ENCODE peak calls at places on chromosomes 6 and 20, in five cellular contexts. C is NCI-H1436; O is stimulated activated CD4-positive, alpha-beta T cell treated with anti-CD3 and anti-CD28 coated beads, Interleukin-2, amount 100 ng/mL, for 4 hours; Z is activated CD4-positive, alpha-beta T cell treated with anti-CD3 and anti-CD28 coated beads for 36 hours; Q is HCEC 1CT. N is an unnamed sample.

GRCh38 chr6:36387440-36388303 is at the start of gene ETV7:
- DNase-seq in C (peak; percentile 15), O (peak; percentile 74), Z (peak; percentile 67), Q (no peak), N (peak; percentile 49)

GRCh38 chr20:5513975-5514516 is 197.3 kb upstream of the PROKR2 start:
- DNase-seq in Q (peak; percentile 57), C (no peak), Z (no peak), O (no peak), N (no peak)

GRCh38 chr6:1525364-1526038 is 84.2 kb upstream of the FOXC1 start:
- DNase-seq in Z (peak; percentile 20), C (no peak), O (no peak), Q (no peak), N (no peak)

GRCh38 chr6:162313922-162314660 is 413.5 kb downstream of the PRKN start:
- DNase-seq in O (no peak), C (no peak), Z (no peak), Q (no peak), N (no peak)

GRCh38 chr6:10441004-10441654 is 26.3 kb upstream of the TFAP2A start:
- DNase-seq in Z (no peak), Q (peak; percentile 96), O (no peak), C (no peak), N (no peak)

GRCh38 chr6:12289655-12290489 is at the start of gene EDN1:
- DNase-seq in O (peak; percentile 15), Q (peak; percentile 89), C (peak; percentile 40), Z (peak; percentile 82), N (peak; percentile 73)

GRCh38 chr6:51765230-51765629 is 322.2 kb downstream of the PKHD1 start:
- DNase-seq in Z (no peak), O (no peak), Q (no peak), C (no peak), N (no peak)

GRCh38 chr6:34082348-34082747 is 63.5 kb downstream of the GRM4 start:
- DNase-seq in Z (no peak), O (no peak), C (no peak), Q (no peak), N (no peak)

GRCh38 chr20:34037121-34037520 is 43.4 kb downstream of the RALY start:
- DNase-seq in Q (no peak), Z (peak; percentile 84), C (no peak), O (peak; percentile 50), N (peak; percentile 81)

GRCh38 chr6:126180585-126180984 is 159.3 kb upstream of the CENPW start:
- DNase-seq in C (no peak), O (no peak), Q (peak; percentile 88), Z (peak; percentile 70), N (peak; percentile 67)

GRCh38 chr6:42629845-42630244 is 66.0 kb downstream of the UBR2 start:
- DNase-seq in Z (no peak), O (no peak), Q (no peak), C (no peak), N (peak; percentile 5)

GRCh38 chr6:137202078-137202477 is 17.1 kb downstream of the IFNGR1 start:
- DNase-seq in Z (no peak), C (no peak), Q (no peak), O (no peak), N (peak; percentile 19)

GRCh38 chr6:39082310-39082709 is 32.7 kb downstream of the SAYSD1 start:
- DNase-seq in Z (no peak), O (no peak), Q (no peak), C (no peak), N (no peak)

GRCh38 chr6:142009647-142010046 is 123.1 kb upstream of the GJE1 start:
- DNase-seq in Z (no peak), Q (no peak), C (no peak), O (no peak), N (no peak)

GRCh38 chr20:63132715-63133471 is 83.0 kb downstream of the YTHDF1 start:
- DNase-seq in O (no peak), Q (no peak), C (no peak), Z (peak; percentile 4), N (no peak)

GRCh38 chr6:36290668-36291620 is 21.1 kb downstream of the PNPLA1 start:
- DNase-seq in C (no peak), Q (peak; percentile 17), Z (no peak), O (no peak), N (peak; percentile 6)

GRCh38 chr20:36314734-36315544 is 8.8 kb downstream of the DLGAP4 start:
- DNase-seq in C (no peak), Z (no peak), Q (no peak), O (no peak), N (no peak)

GRCh38 chr6:7730852-7731251 is 5.0 kb downstream of the BMP6 start:
- DNase-seq in C (no peak), Q (peak; percentile 94), Z (no peak), O (no peak), N (no peak)

GRCh38 chr20:63129991-63130653 is 85.8 kb downstream of the YTHDF1 start:
- DNase-seq in Q (no peak), C (no peak), O (no peak), Z (peak; percentile 1), N (no peak)

GRCh38 chr6:163711615-163712568 is 297.4 kb downstream of the QKI start:
- DNase-seq in C (no peak), O (no peak), Z (no peak), Q (no peak), N (peak; percentile 4)

GRCh38 chr6:112372213-112372806 is 25.2 kb downstream of the RFPL4B start:
- DNase-seq in O (no peak), Z (no peak), C (no peak), Q (peak; percentile 62), N (no peak)

N was measured in activated CD8-positive, alpha-beta T cell treated with anti-CD3 and anti-CD28 coated beads for 36 hours.